ENCODE peak calls at places on chromosomes 11 and 22, in nine cellular contexts. One of them, this sample, is unnamed.

GRCh38 chr11:1546536-1547466 is 25.3 kb downstream of the DUSP8 start:
- DNase-seq in SW 1271: peak; percentile 22
- DNase-seq in activated CD4-positive, alpha-beta T cell treated with anti-CD3 and anti-CD28 coated beads for 48 hours: peak; percentile 57
- DNase-seq in fibroblast of lung: peak; percentile 29
- DNase-seq in OCI-LY7: peak; percentile 45
- DNase-seq in pancreas: peak; percentile 57
- DNase-seq in lower leg skin: no peak
- DNase-seq in aorta: no peak
- DNase-seq in left colon: peak; percentile 67
- DNase-seq in this sample: no peak

GRCh38 chr11:75450826-75451783 is 18.1 kb upstream of the KLHL35 start:
- DNase-seq in SW 1271: peak; percentile 13
- DNase-seq in activated CD4-positive, alpha-beta T cell treated with anti-CD3 and anti-CD28 coated beads for 48 hours: peak; percentile 64
- DNase-seq in fibroblast of lung: no peak
- DNase-seq in OCI-LY7: peak; percentile 48
- DNase-seq in pancreas: no peak
- DNase-seq in lower leg skin: no peak
- DNase-seq in aorta: no peak
- DNase-seq in left colon: no peak
- DNase-seq in this sample: no peak

GRCh38 chr22:27876684-27877083 is 42.4 kb downstream of the PITPNB start:
- DNase-seq in SW 1271: no peak
- DNase-seq in activated CD4-positive, alpha-beta T cell treated with anti-CD3 and anti-CD28 coated beads for 48 hours: no peak
- DNase-seq in fibroblast of lung: no peak
- DNase-seq in OCI-LY7: no peak
- DNase-seq in pancreas: no peak
- DNase-seq in lower leg skin: no peak
- DNase-seq in aorta: no peak
- DNase-seq in left colon: no peak
- DNase-seq in this sample: no peak

GRCh38 chr11:126945319-126945718 is 55.3 kb downstream of the KIRREL3 start:
- DNase-seq in SW 1271: no peak
- DNase-seq in activated CD4-positive, alpha-beta T cell treated with anti-CD3 and anti-CD28 coated beads for 48 hours: no peak
- DNase-seq in fibroblast of lung: no peak
- DNase-seq in OCI-LY7: no peak
- DNase-seq in pancreas: no peak
- DNase-seq in lower leg skin: no peak
- DNase-seq in aorta: no peak
- DNase-seq in left colon: no peak
- DNase-seq in this sample: no peak

GRCh38 chr22:23066200-23067022 is 3.9 kb upstream of the GNAZ start:
- DNase-seq in SW 1271: no peak
- DNase-seq in activated CD4-positive, alpha-beta T cell treated with anti-CD3 and anti-CD28 coated beads for 48 hours: peak; percentile 0
- DNase-seq in fibroblast of lung: no peak
- DNase-seq in OCI-LY7: peak; percentile 51
- DNase-seq in pancreas: peak; percentile 6
- DNase-seq in lower leg skin: peak; percentile 69
- DNase-seq in aorta: peak; percentile 26
- DNase-seq in left colon: no peak
- DNase-seq in this sample: no peak

GRCh38 chr22:17222503-17222902 is 3.3 kb upstream of the ADA2 start:
- DNase-seq in SW 1271: no peak
- DNase-seq in activated CD4-positive, alpha-beta T cell treated with anti-CD3 and anti-CD28 coated beads for 48 hours: no peak
- DNase-seq in fibroblast of lung: no peak
- DNase-seq in OCI-LY7: no peak
- DNase-seq in pancreas: no peak
- DNase-seq in lower leg skin: no peak
- DNase-seq in aorta: no peak
- DNase-seq in left colon: no peak
- DNase-seq in this sample: no peak

GRCh38 chr22:50498322-50498861 is 9.1 kb downstream of the LMF2 start:
- DNase-seq in SW 1271: peak; percentile 21
- DNase-seq in activated CD4-positive, alpha-beta T cell treated with anti-CD3 and anti-CD28 coated beads for 48 hours: peak; percentile 81
- DNase-seq in fibroblast of lung: peak; percentile 62
- DNase-seq in OCI-LY7: peak; percentile 80
- DNase-seq in pancreas: peak; percentile 84
- DNase-seq in lower leg skin: peak; percentile 92
- DNase-seq in aorta: no peak
- DNase-seq in left colon: peak; percentile 71
- DNase-seq in this sample: no peak

GRCh38 chr11:15236514-15236913 is 121.8 kb downstream of the INSC start:
- DNase-seq in SW 1271: no peak
- DNase-seq in activated CD4-positive, alpha-beta T cell treated with anti-CD3 and anti-CD28 coated beads for 48 hours: no peak
- DNase-seq in fibroblast of lung: no peak
- DNase-seq in OCI-LY7: no peak
- DNase-seq in pancreas: no peak
- DNase-seq in lower leg skin: no peak
- DNase-seq in aorta: no peak
- DNase-seq in left colon: no peak
- DNase-seq in this sample: no peak

GRCh38 chr11:128530119-128531091 is 57.0 kb downstream of the ETS1 start:
- DNase-seq in SW 1271: no peak
- DNase-seq in activated CD4-positive, alpha-beta T cell treated with anti-CD3 and anti-CD28 coated beads for 48 hours: no peak
- DNase-seq in fibroblast of lung: peak; percentile 99
- DNase-seq in OCI-LY7: no peak
- DNase-seq in pancreas: peak; percentile 42
- DNase-seq in lower leg skin: no peak
- DNase-seq in aorta: peak; percentile 71
- DNase-seq in left colon: peak; percentile 43
- DNase-seq in this sample: no peak

GRCh38 chr22:39543095-39543494 is 10.5 kb upstream of the RPS19BP1 start:
- DNase-seq in SW 1271: no peak
- DNase-seq in activated CD4-positive, alpha-beta T cell treated with anti-CD3 and anti-CD28 coated beads for 48 hours: peak; percentile 49
- DNase-seq in fibroblast of lung: no peak
- DNase-seq in OCI-LY7: peak; percentile 32
- DNase-seq in pancreas: no peak
- DNase-seq in lower leg skin: no peak
- DNase-seq in aorta: no peak
- DNase-seq in left colon: no peak
- DNase-seq in this sample: no peak

GRCh38 chr11:114846040-114846791 is 167.9 kb downstream of the NXPE2 start:
- DNase-seq in SW 1271: no peak
- DNase-seq in activated CD4-positive, alpha-beta T cell treated with anti-CD3 and anti-CD28 coated beads for 48 hours: no peak
- DNase-seq in fibroblast of lung: peak; percentile 8
- DNase-seq in OCI-LY7: no peak
- DNase-seq in pancreas: no peak
- DNase-seq in lower leg skin: no peak
- DNase-seq in aorta: no peak
- DNase-seq in left colon: no peak
- DNase-seq in this sample: peak; percentile 7

GRCh38 chr11:23359297-23359696 is 499.0 kb upstream of the CCDC179 start:
- DNase-seq in SW 1271: no peak
- DNase-seq in activated CD4-positive, alpha-beta T cell treated with anti-CD3 and anti-CD28 coated beads for 48 hours: no peak
- DNase-seq in fibroblast of lung: peak; percentile 95
- DNase-seq in OCI-LY7: no peak
- DNase-seq in pancreas: peak; percentile 49
- DNase-seq in lower leg skin: no peak
- DNase-seq in aorta: no peak
- DNase-seq in left colon: peak; percentile 34
- DNase-seq in this sample: no peak

GRCh38 chr22:46793497-46793896 is 31.0 kb downstream of the TBC1D22A start:
- DNase-seq in SW 1271: no peak
- DNase-seq in activated CD4-positive, alpha-beta T cell treated with anti-CD3 and anti-CD28 coated beads for 48 hours: no peak
- DNase-seq in fibroblast of lung: no peak
- DNase-seq in OCI-LY7: no peak
- DNase-seq in pancreas: no peak
- DNase-seq in lower leg skin: no peak
- DNase-seq in aorta: no peak
- DNase-seq in left colon: no peak
- DNase-seq in this sample: no peak

GRCh38 chr22:27663812-27664211 is 137.7 kb downstream of the MN1 start:
- DNase-seq in SW 1271: no peak
- DNase-seq in activated CD4-positive, alpha-beta T cell treated with anti-CD3 and anti-CD28 coated beads for 48 hours: no peak
- DNase-seq in fibroblast of lung: no peak
- DNase-seq in OCI-LY7: no peak
- DNase-seq in pancreas: no peak
- DNase-seq in lower leg skin: no peak
- DNase-seq in aorta: no peak
- DNase-seq in left colon: no peak
- DNase-seq in this sample: no peak

GRCh38 chr11:16678466-16679116 is 59.9 kb upstream of the C11orf58 start:
- DNase-seq in SW 1271: no peak
- DNase-seq in activated CD4-positive, alpha-beta T cell treated with anti-CD3 and anti-CD28 coated beads for 48 hours: no peak
- DNase-seq in fibroblast of lung: no peak
- DNase-seq in OCI-LY7: no peak
- DNase-seq in pancreas: no peak
- DNase-seq in lower leg skin: no peak
- DNase-seq in aorta: no peak
- DNase-seq in left colon: no peak
- DNase-seq in this sample: no peak

GRCh38 chr11:45463541-45463940 is 177.4 kb upstream of the SYT13 start:
- DNase-seq in SW 1271: no peak
- DNase-seq in activated CD4-positive, alpha-beta T cell treated with anti-CD3 and anti-CD28 coated beads for 48 hours: no peak
- DNase-seq in fibroblast of lung: no peak
- DNase-seq in OCI-LY7: no peak
- DNase-seq in pancreas: no peak
- DNase-seq in lower leg skin: no peak
- DNase-seq in aorta: peak; percentile 14
- DNase-seq in left colon: no peak
- DNase-seq in this sample: no peak

GRCh38 chr11:129277216-129277838 is 85.2 kb upstream of the ARHGAP32 start:
- DNase-seq in SW 1271: no peak
- DNase-seq in activated CD4-positive, alpha-beta T cell treated with anti-CD3 and anti-CD28 coated beads for 48 hours: no peak
- DNase-seq in fibroblast of lung: no peak
- DNase-seq in OCI-LY7: no peak
- DNase-seq in pancreas: no peak
- DNase-seq in lower leg skin: no peak
- DNase-seq in aorta: no peak
- DNase-seq in left colon: no peak
- DNase-seq in this sample: no peak

GRCh38 chr22:32175751-32176644 is 16.9 kb upstream of the C22orf42 start:
- DNase-seq in SW 1271: no peak
- DNase-seq in activated CD4-positive, alpha-beta T cell treated with anti-CD3 and anti-CD28 coated beads for 48 hours: peak; percentile 12
- DNase-seq in fibroblast of lung: no peak
- DNase-seq in OCI-LY7: no peak
- DNase-seq in pancreas: no peak
- DNase-seq in lower leg skin: no peak
- DNase-seq in aorta: no peak
- DNase-seq in left colon: no peak
- DNase-seq in this sample: no peak

GRCh38 chr11:103887001-103887680 is 149.3 kb upstream of the DDI1 start:
- DNase-seq in SW 1271: no peak
- DNase-seq in activated CD4-positive, alpha-beta T cell treated with anti-CD3 and anti-CD28 coated beads for 48 hours: no peak
- DNase-seq in fibroblast of lung: no peak
- DNase-seq in OCI-LY7: peak; percentile 82
- DNase-seq in pancreas: no peak
- DNase-seq in lower leg skin: no peak
- DNase-seq in aorta: no peak
- DNase-seq in left colon: no peak
- DNase-seq in this sample: peak; percentile 28

GRCh38 chr11:4957396-4957795 is 1.9 kb upstream of the OR51A2 start:
- DNase-seq in SW 1271: no peak
- DNase-seq in activated CD4-positive, alpha-beta T cell treated with anti-CD3 and anti-CD28 coated beads for 48 hours: no peak
- DNase-seq in fibroblast of lung: no peak
- DNase-seq in OCI-LY7: no peak
- DNase-seq in pancreas: no peak
- DNase-seq in lower leg skin: no peak
- DNase-seq in aorta: no peak
- DNase-seq in left colon: no peak
- DNase-seq in this sample: no peak

GRCh38 chr11:18203723-18204122 is 31.1 kb downstream of the MRGPRX4 start:
- DNase-seq in SW 1271: peak; percentile 23
- DNase-seq in activated CD4-positive, alpha-beta T cell treated with anti-CD3 and anti-CD28 coated beads for 48 hours: peak; percentile 8
- DNase-seq in fibroblast of lung: peak; percentile 22
- DNase-seq in OCI-LY7: no peak
- DNase-seq in pancreas: no peak
- DNase-seq in lower leg skin: no peak
- DNase-seq in aorta: no peak
- DNase-seq in left colon: no peak
- DNase-seq in this sample: no peak

GRCh38 chr11:112132737-112133136 is 31.2 kb downstream of the IL18 start:
- DNase-seq in SW 1271: no peak
- DNase-seq in activated CD4-positive, alpha-beta T cell treated with anti-CD3 and anti-CD28 coated beads for 48 hours: no peak
- DNase-seq in fibroblast of lung: no peak
- DNase-seq in OCI-LY7: no peak
- DNase-seq in pancreas: no peak
- DNase-seq in lower leg skin: no peak
- DNase-seq in aorta: no peak
- DNase-seq in left colon: no peak
- DNase-seq in this sample: no peak

GRCh38 chr22:35918466-35918865 is 110.2 kb downstream of the RBFOX2 start:
- DNase-seq in SW 1271: no peak
- DNase-seq in activated CD4-positive, alpha-beta T cell treated with anti-CD3 and anti-CD28 coated beads for 48 hours: no peak
- DNase-seq in fibroblast of lung: no peak
- DNase-seq in OCI-LY7: no peak
- DNase-seq in pancreas: no peak
- DNase-seq in lower leg skin: no peak
- DNase-seq in aorta: no peak
- DNase-seq in left colon: no peak
- DNase-seq in this sample: no peak

GRCh38 chr11:41400124-41400523 is 59.3 kb downstream of the LRRC4C start:
- DNase-seq in SW 1271: no peak
- DNase-seq in activated CD4-positive, alpha-beta T cell treated with anti-CD3 and anti-CD28 coated beads for 48 hours: no peak
- DNase-seq in fibroblast of lung: no peak
- DNase-seq in OCI-LY7: no peak
- DNase-seq in pancreas: no peak
- DNase-seq in lower leg skin: no peak
- DNase-seq in aorta: no peak
- DNase-seq in left colon: no peak
- DNase-seq in this sample: no peak

GRCh38 chr11:13970986-13971385 is 8.5 kb downstream of the SPON1 start:
- DNase-seq in SW 1271: no peak
- DNase-seq in activated CD4-positive, alpha-beta T cell treated with anti-CD3 and anti-CD28 coated beads for 48 hours: peak; percentile 11
- DNase-seq in fibroblast of lung: peak; percentile 68
- DNase-seq in OCI-LY7: peak; percentile 44
- DNase-seq in pancreas: no peak
- DNase-seq in lower leg skin: no peak
- DNase-seq in aorta: peak; percentile 52
- DNase-seq in left colon: peak; percentile 70
- DNase-seq in this sample: peak; percentile 5

GRCh38 chr11:122976396-122976733 is 5.3 kb downstream of the BSX start:
- DNase-seq in SW 1271: no peak
- DNase-seq in activated CD4-positive, alpha-beta T cell treated with anti-CD3 and anti-CD28 coated beads for 48 hours: no peak
- DNase-seq in fibroblast of lung: no peak
- DNase-seq in OCI-LY7: no peak
- DNase-seq in pancreas: no peak
- DNase-seq in lower leg skin: no peak
- DNase-seq in aorta: no peak
- DNase-seq in left colon: no peak
- DNase-seq in this sample: no peak

GRCh38 chr11:121459413-121460041 is 6.8 kb upstream of the SORL1-AS1 start:
- DNase-seq in SW 1271: no peak
- DNase-seq in activated CD4-positive, alpha-beta T cell treated with anti-CD3 and anti-CD28 coated beads for 48 hours: no peak
- DNase-seq in fibroblast of lung: no peak
- DNase-seq in OCI-LY7: no peak
- DNase-seq in pancreas: no peak
- DNase-seq in lower leg skin: peak; percentile 65
- DNase-seq in aorta: no peak
- DNase-seq in left colon: no peak
- DNase-seq in this sample: no peak